ENCODE peak calls at places on chromosomes 13 and 19, in four cellular contexts. One of them, this sample, is unnamed.

GRCh38 chr19:44777715-44778347 is at the start of gene CBLC:
- DNase-seq in activated CD8-positive, alpha-beta memory T cell treated with anti-CD3 and anti-CD28 coated beads for 4 hours: no peak
- DNase-seq in IMR-90: no peak
- DNase-seq in dorsolateral prefrontal cortex: no peak
- DNase-seq in this sample: no peak

GRCh38 chr13:99299545-99300341 is 7.5 kb downstream of the GPR183 start:
- DNase-seq in activated CD8-positive, alpha-beta memory T cell treated with anti-CD3 and anti-CD28 coated beads for 4 hours: no peak
- DNase-seq in IMR-90: no peak
- DNase-seq in dorsolateral prefrontal cortex: no peak
- DNase-seq in this sample: no peak

GRCh38 chr19:51166846-51167490 is 24.9 kb downstream of the SIGLEC7 start:
- DNase-seq in activated CD8-positive, alpha-beta memory T cell treated with anti-CD3 and anti-CD28 coated beads for 4 hours: peak
- DNase-seq in IMR-90: no peak
- DNase-seq in dorsolateral prefrontal cortex: no peak
- DNase-seq in this sample: no peak

GRCh38 chr13:102286326-102286725 is 115.5 kb downstream of the FGF14 start:
- DNase-seq in activated CD8-positive, alpha-beta memory T cell treated with anti-CD3 and anti-CD28 coated beads for 4 hours: no peak
- DNase-seq in IMR-90: peak
- DNase-seq in dorsolateral prefrontal cortex: no peak
- DNase-seq in this sample: no peak

GRCh38 chr13:97298816-97299215 is 76.7 kb downstream of the MBNL2 start:
- DNase-seq in activated CD8-positive, alpha-beta memory T cell treated with anti-CD3 and anti-CD28 coated beads for 4 hours: no peak
- DNase-seq in IMR-90: peak
- DNase-seq in dorsolateral prefrontal cortex: no peak
- DNase-seq in this sample: no peak

GRCh38 chr13:50509167-50509566 is 334.3 kb downstream of the DLEU7 start:
- DNase-seq in activated CD8-positive, alpha-beta memory T cell treated with anti-CD3 and anti-CD28 coated beads for 4 hours: no peak
- DNase-seq in IMR-90: no peak
- DNase-seq in dorsolateral prefrontal cortex: no peak
- DNase-seq in this sample: no peak

GRCh38 chr13:113121183-113121927 is 1.2 kb upstream of the F10 start:
- DNase-seq in activated CD8-positive, alpha-beta memory T cell treated with anti-CD3 and anti-CD28 coated beads for 4 hours: no peak
- DNase-seq in IMR-90: no peak
- DNase-seq in dorsolateral prefrontal cortex: peak
- DNase-seq in this sample: no peak

GRCh38 chr13:99027260-99027659 is 49.4 kb upstream of the DOCK9 start:
- DNase-seq in activated CD8-positive, alpha-beta memory T cell treated with anti-CD3 and anti-CD28 coated beads for 4 hours: no peak
- DNase-seq in IMR-90: no peak
- DNase-seq in dorsolateral prefrontal cortex: no peak
- DNase-seq in this sample: no peak

GRCh38 chr19:44598880-44599279 is 14.5 kb upstream of the IGSF23 start:
- DNase-seq in activated CD8-positive, alpha-beta memory T cell treated with anti-CD3 and anti-CD28 coated beads for 4 hours: no peak
- DNase-seq in IMR-90: no peak
- DNase-seq in dorsolateral prefrontal cortex: no peak
- DNase-seq in this sample: no peak

GRCh38 chr13:73465629-73465974 is 406.8 kb downstream of the KLF5 start:
- DNase-seq in activated CD8-positive, alpha-beta memory T cell treated with anti-CD3 and anti-CD28 coated beads for 4 hours: no peak
- DNase-seq in IMR-90: peak
- DNase-seq in dorsolateral prefrontal cortex: no peak
- DNase-seq in this sample: no peak

GRCh38 chr13:113491418-113491883 is 940 bp upstream of the DCUN1D2 start:
- DNase-seq in activated CD8-positive, alpha-beta memory T cell treated with anti-CD3 and anti-CD28 coated beads for 4 hours: no peak
- DNase-seq in IMR-90: peak
- DNase-seq in dorsolateral prefrontal cortex: no peak
- DNase-seq in this sample: no peak

GRCh38 chr19:11166281-11167142 is 10.9 kb upstream of the SPC24 start:
- DNase-seq in activated CD8-positive, alpha-beta memory T cell treated with anti-CD3 and anti-CD28 coated beads for 4 hours: no peak
- DNase-seq in IMR-90: no peak
- DNase-seq in dorsolateral prefrontal cortex: no peak
- DNase-seq in this sample: no peak

GRCh38 chr19:343941-344624 is 513 bp downstream of the MIER2 start:
- DNase-seq in activated CD8-positive, alpha-beta memory T cell treated with anti-CD3 and anti-CD28 coated beads for 4 hours: no peak
- DNase-seq in IMR-90: no peak
- DNase-seq in dorsolateral prefrontal cortex: no peak
- DNase-seq in this sample: no peak

GRCh38 chr13:114071991-114072390 is 60.4 kb downstream of the RASA3 start:
- DNase-seq in activated CD8-positive, alpha-beta memory T cell treated with anti-CD3 and anti-CD28 coated beads for 4 hours: no peak
- DNase-seq in IMR-90: no peak
- DNase-seq in dorsolateral prefrontal cortex: no peak
- DNase-seq in this sample: no peak

GRCh38 chr13:113562085-113562749 is 22.3 kb upstream of the TFDP1 start:
- DNase-seq in activated CD8-positive, alpha-beta memory T cell treated with anti-CD3 and anti-CD28 coated beads for 4 hours: no peak
- DNase-seq in IMR-90: peak
- DNase-seq in dorsolateral prefrontal cortex: peak
- DNase-seq in this sample: peak

GRCh38 chr19:15358918-15359317 is 20.7 kb downstream of the AKAP8 start:
- DNase-seq in activated CD8-positive, alpha-beta memory T cell treated with anti-CD3 and anti-CD28 coated beads for 4 hours: no peak
- DNase-seq in IMR-90: peak
- DNase-seq in dorsolateral prefrontal cortex: no peak
- DNase-seq in this sample: no peak

GRCh38 chr19:41476583-41476982 is 33.6 kb downstream of the ERICH4 start:
- DNase-seq in activated CD8-positive, alpha-beta memory T cell treated with anti-CD3 and anti-CD28 coated beads for 4 hours: no peak
- DNase-seq in IMR-90: no peak
- DNase-seq in dorsolateral prefrontal cortex: no peak
- DNase-seq in this sample: no peak

GRCh38 chr13:98549006-98549727 is 27.7 kb downstream of the STK24 start:
- DNase-seq in activated CD8-positive, alpha-beta memory T cell treated with anti-CD3 and anti-CD28 coated beads for 4 hours: no peak
- DNase-seq in IMR-90: peak
- DNase-seq in dorsolateral prefrontal cortex: no peak
- DNase-seq in this sample: no peak

GRCh38 chr13:48853381-48854102 is 122.2 kb upstream of the FNDC3A start:
- DNase-seq in activated CD8-positive, alpha-beta memory T cell treated with anti-CD3 and anti-CD28 coated beads for 4 hours: no peak
- DNase-seq in IMR-90: peak
- DNase-seq in dorsolateral prefrontal cortex: no peak
- DNase-seq in this sample: peak

GRCh38 chr19:39737351-39737750 is 478 bp downstream of the CLC start:
- DNase-seq in activated CD8-positive, alpha-beta memory T cell treated with anti-CD3 and anti-CD28 coated beads for 4 hours: no peak
- DNase-seq in IMR-90: no peak
- DNase-seq in dorsolateral prefrontal cortex: no peak
- DNase-seq in this sample: no peak

GRCh38 chr13:25286308-25286968 is 850 bp downstream of the MTMR6 start:
- DNase-seq in activated CD8-positive, alpha-beta memory T cell treated with anti-CD3 and anti-CD28 coated beads for 4 hours: no peak
- DNase-seq in IMR-90: peak
- DNase-seq in dorsolateral prefrontal cortex: no peak
- DNase-seq in this sample: no peak

GRCh38 chr19:29685326-29685725 is 20.1 kb downstream of the PLEKHF1 start:
- DNase-seq in activated CD8-positive, alpha-beta memory T cell treated with anti-CD3 and anti-CD28 coated beads for 4 hours: no peak
- DNase-seq in IMR-90: no peak
- DNase-seq in dorsolateral prefrontal cortex: no peak
- DNase-seq in this sample: no peak

GRCh38 chr19:19743176-19743575 is 10.3 kb upstream of the ZNF14 start:
- DNase-seq in activated CD8-positive, alpha-beta memory T cell treated with anti-CD3 and anti-CD28 coated beads for 4 hours: no peak
- DNase-seq in IMR-90: no peak
- DNase-seq in dorsolateral prefrontal cortex: no peak
- DNase-seq in this sample: no peak

GRCh38 chr13:42762917-42763316 is 18.5 kb upstream of the FAM216B start:
- DNase-seq in activated CD8-positive, alpha-beta memory T cell treated with anti-CD3 and anti-CD28 coated beads for 4 hours: no peak
- DNase-seq in IMR-90: peak
- DNase-seq in dorsolateral prefrontal cortex: no peak
- DNase-seq in this sample: no peak

GRCh38 chr19:33374406-33374703 is 846 bp downstream of the CEBPG start:
- DNase-seq in activated CD8-positive, alpha-beta memory T cell treated with anti-CD3 and anti-CD28 coated beads for 4 hours: no peak
- DNase-seq in IMR-90: peak
- DNase-seq in dorsolateral prefrontal cortex: no peak
- DNase-seq in this sample: no peak

GRCh38 chr19:31223805-31224534 is 125.3 kb downstream of the TSHZ3 start:
- DNase-seq in activated CD8-positive, alpha-beta memory T cell treated with anti-CD3 and anti-CD28 coated beads for 4 hours: no peak
- DNase-seq in IMR-90: peak
- DNase-seq in dorsolateral prefrontal cortex: no peak
- DNase-seq in this sample: no peak

This sample was measured in activated naive CD8-positive, alpha-beta T cell treated with anti-CD3 and anti-CD28 coated beads, Interleukin-2, amount 50 U/mL, for 16 hours.